ENCODE peak calls at places on chromosomes 13 and 19, in four cellular contexts. One of them, this sample, is unnamed.

GRCh38 chr19:30253581-30253996 is 118.6 kb upstream of the ZNF536 start:
- DNase-seq in heart right ventricle: no peak
- DNase-seq in skeletal muscle cell: peak
- DNase-seq in thoracic aorta: no peak
- DNase-seq in this sample: no peak

GRCh38 chr19:40605201-40605971 is 4.2 kb downstream of the LTBP4 start:
- DNase-seq in heart right ventricle: peak
- DNase-seq in skeletal muscle cell: no peak
- DNase-seq in thoracic aorta: no peak
- DNase-seq in this sample: peak

GRCh38 chr13:33322474-33322827 is 36.9 kb upstream of the STARD13 start:
- DNase-seq in heart right ventricle: peak
- DNase-seq in skeletal muscle cell: peak
- DNase-seq in thoracic aorta: no peak
- DNase-seq in this sample: peak

GRCh38 chr13:43057653-43058317 is 34.4 kb downstream of the DNAJC15 start:
- DNase-seq in heart right ventricle: peak
- DNase-seq in skeletal muscle cell: no peak
- DNase-seq in thoracic aorta: no peak
- DNase-seq in this sample: no peak

GRCh38 chr19:33299061-33299665 is 3.2 kb downstream of the CEBPA start:
- DNase-seq in heart right ventricle: no peak
- DNase-seq in skeletal muscle cell: no peak
- DNase-seq in thoracic aorta: no peak
- DNase-seq in this sample: no peak

GRCh38 chr19:9720541-9720940 is 45.6 kb upstream of the ZNF562 start:
- DNase-seq in heart right ventricle: no peak
- DNase-seq in skeletal muscle cell: no peak
- DNase-seq in thoracic aorta: no peak
- DNase-seq in this sample: no peak

GRCh38 chr19:30390356-30390988 is 18.3 kb downstream of the ZNF536 start:
- DNase-seq in heart right ventricle: no peak
- DNase-seq in skeletal muscle cell: no peak
- DNase-seq in thoracic aorta: no peak
- DNase-seq in this sample: no peak

GRCh38 chr19:5989388-5990074 is 11.6 kb upstream of the RANBP3 start:
- DNase-seq in heart right ventricle: no peak
- DNase-seq in skeletal muscle cell: no peak
- DNase-seq in thoracic aorta: no peak
- DNase-seq in this sample: no peak